ENCODE peak calls at places on chromosomes 13 and 19, in seven cellular contexts. F is H1, U is HCT116, Q is HepG2, L is GM12878, P is SK-N-SH, N is K562. S is an unnamed sample.

GRCh38 chr19:47755762-47756626 is 10.6 kb downstream of the NOP53 start:
- DNase-seq in F (no peak), U (no peak), Q (no peak), L (no peak), P (no peak), N (no peak), S (no peak)

GRCh38 chr19:49403404-49404187 is 15.5 kb downstream of the KASH5 start:
- DNase-seq in F (peak), U (no peak), Q (no peak), L (no peak), P (peak), N (peak), S (no peak)

GRCh38 chr19:13463296-13463695 is 43.0 kb downstream of the CACNA1A start:
- DNase-seq in F (no peak), U (no peak), Q (no peak), L (no peak), P (no peak), N (peak), S (peak)

GRCh38 chr13:92315265-92315664 is 911.3 kb upstream of the GPC6 start:
- DNase-seq in F (no peak), U (no peak), Q (no peak), L (peak), P (no peak), N (no peak), S (no peak)

GRCh38 chr13:112506046-112506445 is 81.9 kb downstream of the TUBGCP3 start:
- DNase-seq in F (no peak), U (no peak), Q (no peak), L (no peak), P (no peak), N (no peak), S (no peak)

GRCh38 chr13:34459856-34460255 is 482.2 kb upstream of the NBEA start:
- DNase-seq in F (no peak), U (no peak), Q (no peak), L (no peak), P (no peak), N (no peak), S (no peak)

GRCh38 chr13:24683833-24684599 is 3.8 kb downstream of the ATP12A start:
- DNase-seq in F (no peak), U (peak), Q (peak), L (no peak), P (peak), N (peak), S (peak)

GRCh38 chr19:1956868-1957492 is 16.0 kb downstream of the CSNK1G2 start:
- DNase-seq in F (no peak), U (no peak), Q (no peak), L (no peak), P (no peak), N (no peak), S (no peak)

GRCh38 chr13:30026093-30026492 is 175.7 kb upstream of the UBL3 start:
- DNase-seq in F (no peak), U (no peak), Q (no peak), L (no peak), P (no peak), N (no peak), S (no peak)

GRCh38 chr19:51407631-51408131 is 9.8 kb downstream of the SIGLEC10 start:
- DNase-seq in F (no peak), U (peak), Q (peak), L (no peak), P (no peak), N (peak), S (no peak)

GRCh38 chr13:75760182-75760981 is 124.3 kb downstream of the LMO7 start:
- DNase-seq in F (no peak), U (peak), Q (peak), L (no peak), P (no peak), N (no peak), S (peak)

GRCh38 chr19:35703343-35703742 is 1.0 kb upstream of the ZBTB32 start:
- DNase-seq in F (no peak), U (no peak), Q (no peak), L (no peak), P (peak), N (no peak), S (no peak)

GRCh38 chr13:91557328-91557727 is 158.9 kb downstream of the GPC5 start:
- DNase-seq in F (no peak), U (no peak), Q (no peak), L (no peak), P (no peak), N (peak), S (no peak)

GRCh38 chr19:47485210-47485609 is 1.2 kb upstream of the KPTN start:
- DNase-seq in F (no peak), U (no peak), Q (no peak), L (no peak), P (no peak), N (no peak), S (no peak)

GRCh38 chr19:5138606-5139594 is 170.0 kb downstream of the KDM4B start:
- DNase-seq in F (no peak), U (no peak), Q (no peak), L (peak), P (no peak), N (peak), S (no peak)

GRCh38 chr19:41218249-41218614 is 791 bp upstream of the AXL start:
- DNase-seq in F (no peak), U (no peak), Q (no peak), L (no peak), P (no peak), N (no peak), S (no peak)

GRCh38 chr19:39908803-39909202 is 25.6 kb downstream of the FCGBP start:
- DNase-seq in F (no peak), U (no peak), Q (no peak), L (no peak), P (no peak), N (no peak), S (no peak)

GRCh38 chr19:47471733-47472457 is at the start of gene SLC8A2:
- DNase-seq in F (peak), U (peak), Q (peak), L (no peak), P (peak), N (peak), S (peak)

GRCh38 chr19:46492841-46493235 is 2.8 kb downstream of the PNMA8B start:
- DNase-seq in F (no peak), U (no peak), Q (no peak), L (no peak), P (peak), N (no peak), S (no peak)

GRCh38 chr13:21668665-21669599 is 1.9 kb upstream of the FGF9 start:
- DNase-seq in F (no peak), U (no peak), Q (no peak), L (no peak), P (peak), N (no peak), S (no peak)

GRCh38 chr13:50514249-50514648 is 329.2 kb downstream of the DLEU7 start:
- DNase-seq in F (no peak), U (no peak), Q (no peak), L (no peak), P (no peak), N (no peak), S (no peak)

GRCh38 chr13:50511877-50512332 is 331.6 kb downstream of the DLEU7 start:
- DNase-seq in F (no peak), U (no peak), Q (peak), L (peak), P (no peak), N (peak), S (no peak)

GRCh38 chr13:50513528-50513863 is 330.0 kb downstream of the DLEU7 start:
- DNase-seq in F (no peak), U (no peak), Q (no peak), L (no peak), P (no peak), N (no peak), S (no peak)

GRCh38 chr13:50509771-50510441 is 333.6 kb downstream of the DLEU7 start:
- DNase-seq in F (no peak), U (no peak), Q (no peak), L (no peak), P (no peak), N (no peak), S (no peak)

DNA sequence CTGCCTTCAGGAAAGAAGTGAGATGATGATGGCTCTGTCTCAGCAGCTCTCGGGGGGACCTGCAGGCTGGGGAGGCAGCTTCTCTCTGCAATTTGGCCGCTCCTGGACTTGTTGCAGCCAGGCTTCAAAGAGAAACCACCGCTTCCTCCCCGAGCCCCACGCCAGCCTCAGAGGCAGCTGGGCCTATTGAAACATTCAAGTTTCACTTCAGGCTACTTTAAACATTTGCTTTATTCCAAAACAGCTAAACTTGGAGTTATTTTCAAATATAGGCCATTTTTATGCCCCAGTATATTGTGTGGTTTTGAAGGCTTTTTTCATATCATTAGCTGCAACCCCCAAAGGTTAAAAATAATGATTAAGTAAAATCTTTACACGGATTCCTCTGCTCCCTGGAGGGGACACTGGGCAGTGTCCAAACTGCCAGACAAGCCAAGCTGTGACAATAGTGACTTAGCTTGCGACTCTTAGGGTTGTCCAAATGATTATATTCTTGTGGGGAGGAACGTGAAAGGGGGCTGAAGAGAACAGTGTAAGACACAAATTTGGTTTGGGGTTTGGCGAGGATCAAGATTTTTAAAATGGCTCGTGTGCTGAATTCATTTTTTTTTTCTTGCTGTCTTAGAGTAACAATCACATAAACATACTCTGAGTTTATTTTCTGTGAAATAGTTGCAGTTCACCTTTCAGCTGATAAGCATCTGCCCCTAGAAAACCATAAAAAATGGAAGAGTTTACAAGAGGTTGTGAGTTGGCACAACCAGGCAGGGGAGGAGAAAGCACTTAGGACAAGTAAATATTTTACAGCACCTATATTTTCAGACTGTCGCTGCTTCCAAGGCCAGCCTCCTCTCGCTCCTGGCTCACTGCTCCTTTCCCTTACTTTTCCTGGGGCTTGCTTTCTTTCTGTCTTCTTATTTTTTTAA is 330.6 kb downstream of the DLEU7 start:
- DNase-seq in F (no peak), U (no peak), Q (peak), L (no peak), P (no peak), N (peak), S (peak)
- TF ChIP-seq JUND in F (no peak), U (no peak), Q (no peak), L (no peak), P (no peak), N (no peak), S (no peak)

DNA sequence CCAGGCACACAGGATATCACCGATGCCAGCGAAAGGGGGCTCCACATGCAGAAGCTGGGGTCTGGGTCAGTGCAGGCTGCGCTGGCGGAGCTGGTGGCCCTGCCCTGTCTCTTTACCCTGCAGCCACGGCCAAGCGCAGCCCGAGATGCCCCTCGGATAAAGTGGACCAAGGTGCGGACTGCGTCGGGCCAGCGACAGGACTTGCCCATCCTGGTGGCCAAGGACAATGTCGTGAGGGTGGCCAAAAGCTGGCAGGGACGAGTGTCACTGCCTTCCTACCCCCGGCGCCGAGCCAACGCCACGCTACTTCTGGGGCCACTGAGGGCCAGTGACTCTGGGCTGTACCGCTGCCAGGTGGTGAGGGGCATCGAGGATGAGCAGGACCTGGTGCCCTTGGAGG is 7.2 kb downstream of the NCAN start:
- DNase-seq in F (no peak), U (no peak), Q (no peak), L (no peak), P (no peak), N (no peak), S (no peak)
- TF ChIP-seq JUND in F (no peak), U (no peak), Q (no peak), L (no peak), P (no peak), N (no peak), S (no peak)

DNA sequence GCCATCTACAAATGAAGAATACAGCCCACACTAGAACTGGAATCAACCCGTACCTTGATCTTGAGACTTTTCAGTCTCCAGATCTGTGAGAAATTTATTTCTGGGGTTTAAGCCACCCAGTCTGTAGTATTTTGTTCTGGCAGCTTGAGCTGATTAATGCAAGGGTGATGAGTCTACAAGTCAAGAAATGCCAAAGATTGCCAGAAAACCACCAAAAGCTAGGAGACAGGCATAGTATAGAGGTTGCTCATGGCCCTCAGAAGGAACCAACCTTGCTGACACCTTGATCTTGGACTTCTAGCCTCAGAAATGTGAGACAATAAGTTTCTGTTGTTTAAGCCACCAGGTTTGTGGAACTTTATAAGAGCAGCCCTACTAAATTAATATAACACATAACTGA is 428.2 kb upstream of the KLF12 start:
- DNase-seq in F (no peak), U (no peak), Q (no peak), L (no peak), P (no peak), N (no peak), S (no peak)
- TF ChIP-seq JUND in F (no peak), U (no peak), Q (no peak), L (no peak), P (no peak), N (no peak), S (no peak)

GRCh38 chr13:40115456-40115855 is 460.0 kb downstream of the COG6 start:
- DNase-seq in F (no peak), U (no peak), Q (no peak), L (no peak), P (no peak), N (no peak), S (no peak)
- TF ChIP-seq JUND in F (no peak), U (no peak), Q (no peak), L (no peak), P (no peak), N (no peak), S (no peak)

S was measured in T47D.